ENCODE peak calls at places on chromosome 13, in nine cellular contexts. T is activated CD8-positive, alpha-beta memory T cell treated with anti-CD3 and anti-CD28 coated beads for 24 hours; D is foreskin fibroblast; J is anterior cingulate cortex; Q is A172; Y is amygdala; R is SK-N-DZ; V is NCI-H69; M is HS-27A. F is an unnamed sample.

GRCh38 chr13:27534108-27534975 is 84.0 kb upstream of the MTIF3 start:
- DNase-seq in T (no peak), D (no peak), J (no peak), Q (no peak), Y (no peak), R (no peak), V (no peak), M (no peak), F (no peak)

GRCh38 chr13:60837806-60838205 is 440.8 kb downstream of the TDRD3 start:
- DNase-seq in T (no peak), D (no peak), J (no peak), Q (no peak), Y (no peak), R (no peak), V (no peak), M (no peak), F (peak)

GRCh38 chr13:101698400-101698799 is 245.9 kb downstream of the ITGBL1 start:
- DNase-seq in T (no peak), D (peak), J (no peak), Q (no peak), Y (no peak), R (peak), V (peak), M (no peak), F (peak)

GRCh38 chr13:31485651-31486051 is 253.7 kb upstream of the RXFP2 start:
- DNase-seq in T (no peak), D (peak), J (no peak), Q (no peak), Y (no peak), R (peak), V (no peak), M (no peak), F (peak)

GRCh38 chr13:110131424-110131823 is 175.5 kb downstream of the COL4A1 start:
- DNase-seq in T (no peak), D (no peak), J (no peak), Q (no peak), Y (no peak), R (no peak), V (no peak), M (no peak), F (no peak)

GRCh38 chr13:67557642-67558241 is 327.6 kb upstream of the PCDH9 start:
- DNase-seq in T (no peak), D (no peak), J (no peak), Q (peak), Y (no peak), R (no peak), V (peak), M (no peak), F (no peak)

GRCh38 chr13:49371943-49372636 is 71.8 kb downstream of the CAB39L start:
- DNase-seq in T (no peak), D (peak), J (no peak), Q (peak), Y (no peak), R (no peak), V (no peak), M (no peak), F (no peak)

GRCh38 chr13:107079423-107080099 is 511.6 kb upstream of the ARGLU1 start:
- DNase-seq in T (no peak), D (no peak), J (no peak), Q (no peak), Y (no peak), R (no peak), V (no peak), M (no peak), F (no peak)

GRCh38 chr13:92175330-92175729 is 776.9 kb downstream of the GPC5 start:
- DNase-seq in T (no peak), D (peak), J (peak), Q (peak), Y (no peak), R (peak), V (peak), M (no peak), F (peak)

GRCh38 chr13:110340812-110341444 is 33.8 kb downstream of the COL4A2 start:
- DNase-seq in T (peak), D (peak), J (no peak), Q (peak), Y (no peak), R (no peak), V (no peak), M (no peak), F (peak)

GRCh38 chr13:42392706-42393572 is 121.0 kb downstream of the AKAP11 start:
- DNase-seq in T (peak), D (no peak), J (no peak), Q (no peak), Y (no peak), R (no peak), V (no peak), M (no peak), F (peak)

GRCh38 chr13:81304121-81304659 is 963.3 kb upstream of the SPRY2 start:
- DNase-seq in T (no peak), D (no peak), J (no peak), Q (no peak), Y (no peak), R (no peak), V (no peak), M (no peak), F (peak)

GRCh38 chr13:73061478-73062275 is 2.9 kb downstream of the KLF5 start:
- DNase-seq in T (no peak), D (no peak), J (no peak), Q (no peak), Y (no peak), R (no peak), V (peak), M (no peak), F (peak)

GRCh38 chr13:51311957-51312520 is 27.5 kb upstream of the SERPINE3 start:
- DNase-seq in T (no peak), D (no peak), J (no peak), Q (no peak), Y (no peak), R (no peak), V (no peak), M (no peak), F (no peak)

GRCh38 chr13:89199138-89199537 is 1528.0 kb downstream of the SLITRK5 start:
- DNase-seq in T (no peak), D (no peak), J (no peak), Q (no peak), Y (no peak), R (no peak), V (peak), M (no peak), F (peak)

GRCh38 chr13:43441916-43442315 is 344.9 kb downstream of the ENOX1 start:
- DNase-seq in T (no peak), D (no peak), J (no peak), Q (no peak), Y (no peak), R (no peak), V (no peak), M (no peak), F (no peak)

GRCh38 chr13:20337894-20338551 is 105.9 kb upstream of the GJB6 start:
- DNase-seq in T (no peak), D (no peak), J (no peak), Q (no peak), Y (no peak), R (no peak), V (no peak), M (no peak), F (no peak)

GRCh38 chr13:62879071-62879470 is 1463.4 kb upstream of the PCDH20 start:
- DNase-seq in T (no peak), D (peak), J (no peak), Q (peak), Y (no peak), R (no peak), V (no peak), M (peak), F (no peak)

F was measured in epithelial cell of esophagus.